ENCODE peak calls at places on chromosomes 1 and 21, in eight cellular contexts. G, N, C, R, V, X, L and E are unnamed samples. For H3K4me1, the result is how much of the 10 kb centered on the place peaks cover.

GRCh38 chr1:218670875-218671274 is 325.7 kb downstream of the TGFB2 start:
- DNase-seq in X (no peak), V (no peak), R (no peak), N (no peak), C (no peak), G (no peak), L (no peak), E (no peak)

GRCh38 chr1:193114485-193115095 is 7.2 kb upstream of the CDC73 start:
- DNase-seq in V (no peak), X (peak), N (peak), C (no peak), G (no peak), R (no peak), L (no peak), E (no peak)

GRCh38 chr1:3858231-3858981 is 1.1 kb downstream of the DFFB start:
- DNase-seq in N (peak), X (peak), C (peak), V (no peak), R (peak), L (no peak), G (peak), E (peak)

GRCh38 chr21:27582246-27582945 is 615.5 kb upstream of the ADAMTS5 start:
- DNase-seq in C (no peak), V (no peak), R (no peak), N (no peak), X (no peak), G (no peak), L (no peak), E (no peak)

GRCh38 chr1:56215771-56216170 is 363.6 kb downstream of the PLPP3 start:
- DNase-seq in G (no peak), R (no peak), V (no peak), L (no peak), X (no peak), N (no peak), C (no peak), E (no peak)

GRCh38 chr1:23171181-23171755 is 2.6 kb upstream of the LUZP1 start:
- DNase-seq in V (no peak), L (no peak), N (no peak), X (no peak), C (no peak), G (no peak), R (no peak), E (no peak)

GRCh38 chr1:228416217-228416971 is at the start of gene TRIM17:
- DNase-seq in G (peak), N (no peak), L (no peak), R (peak), C (no peak), V (no peak), X (no peak), E (no peak)

GRCh38 chr1:96559707-96560588 is 161.6 kb upstream of the PTBP2 start:
- DNase-seq in N (peak), R (no peak), V (no peak), G (peak), L (peak), C (no peak), X (peak), E (peak)

GRCh38 chr1:164602142-164602429 is 43.1 kb downstream of the PBX1 start:
- DNase-seq in R (peak), C (no peak), N (peak), L (no peak), X (no peak), G (peak), V (no peak), E (no peak)

GRCh38 chr1:88462481-88463261 is 221.4 kb upstream of the PKN2 start:
- DNase-seq in N (peak), V (no peak), R (peak), L (peak), G (peak), X (peak), C (no peak), E (no peak)

GRCh38 chr1:89351622-89352311 is 12.1 kb upstream of the GBP6 start:
- DNase-seq in X (no peak), L (no peak), R (no peak), C (no peak), N (no peak), G (no peak), V (no peak), E (no peak)

GRCh38 chr1:44650159-44650831 is 24.0 kb downstream of the TMEM53 start:
- DNase-seq in G (peak), X (no peak), V (no peak), N (no peak), C (no peak), R (no peak), L (peak), E (peak)

GRCh38 chr1:90114521-90115141 is 119.7 kb downstream of the ZNF326 start:
- DNase-seq in X (peak), V (peak), R (peak), G (no peak), C (peak), L (no peak), N (peak), E (no peak)

GRCh38 chr1:43143441-43143888 is 28.6 kb downstream of the EBNA1BP2 start:
- DNase-seq in L (no peak), G (no peak), X (no peak), C (peak), V (no peak), R (peak), N (peak), E (no peak)

GRCh38 chr21:37006521-37007291 is at the start of gene RIPPLY3:
- DNase-seq in G (no peak), X (no peak), N (peak), L (no peak), C (no peak), R (peak), V (no peak), E (no peak)

GRCh38 chr1:214002472-214002871 is 14.7 kb downstream of the PROX1 start:
- DNase-seq in N (peak), L (no peak), C (no peak), X (peak), R (no peak), G (peak), V (no peak), E (no peak)

GRCh38 chr1:24386241-24386640 is 27.3 kb downstream of the STPG1 start:
- DNase-seq in C (no peak), V (no peak), L (no peak), N (no peak), R (no peak), G (no peak), X (no peak), E (no peak)

GRCh38 chr1:230713915-230714764 is at the start of gene AGT:
- DNase-seq in X (peak), V (no peak), C (no peak), R (peak), N (peak), G (peak), L (peak), E (peak)

GRCh38 chr1:234975122-234975940 is 153.3 kb downstream of the TOMM20 start:
- DNase-seq in V (peak), X (peak), G (no peak), N (peak), C (no peak), R (peak), L (no peak), E (no peak)

GRCh38 chr1:183195146-183195571 is 9.1 kb downstream of the LAMC2 start:
- DNase-seq in X (no peak), V (peak), N (peak), L (no peak), G (no peak), R (peak), C (no peak), E (no peak)

GRCh38 chr1:40708750-40709099 is 17.2 kb downstream of the NFYC start:
- DNase-seq in G (no peak), C (peak), L (no peak), N (peak), V (peak), R (peak), X (peak), E (no peak)

GRCh38 chr1:235421751-235422150 is 54.5 kb downstream of the TBCE start:
- DNase-seq in G (no peak), R (no peak), X (no peak), V (no peak), C (no peak), L (no peak), N (no peak), E (no peak)

GRCh38 chr1:247373721-247374141 is 42.1 kb upstream of the ZNF496 start:
- DNase-seq in X (peak), G (peak), C (peak), L (peak), V (no peak), N (no peak), R (peak), E (peak)

DNA sequence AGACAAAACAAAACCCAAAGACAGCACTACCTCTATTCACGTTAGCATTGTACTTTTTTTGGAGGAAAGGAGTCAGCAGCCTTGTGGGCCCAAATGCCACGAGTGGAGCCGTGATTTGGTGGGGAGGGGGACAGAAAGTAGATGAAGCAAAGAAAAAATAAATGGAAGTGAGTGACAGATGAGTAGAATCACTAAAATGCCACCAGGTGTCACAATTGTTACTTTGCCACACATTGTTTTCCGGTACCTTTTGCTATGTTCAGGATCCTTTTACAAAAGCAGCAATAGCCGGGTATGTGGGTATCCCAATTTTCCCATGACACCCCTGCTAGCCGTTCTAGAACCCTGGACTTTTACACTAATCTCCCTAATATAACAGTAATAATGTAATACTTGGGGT is 85.0 kb upstream of the AK4 start:
- DNase-seq in L (no peak), N (peak), R (no peak), X (no peak), C (peak), V (no peak), G (no peak), E (no peak)
- H3K4me1 ChIP-seq in L (half or more), N (under half), R (under half), X (under half), C (under half), V (under half), G (under half), E (half or more)

DNA sequence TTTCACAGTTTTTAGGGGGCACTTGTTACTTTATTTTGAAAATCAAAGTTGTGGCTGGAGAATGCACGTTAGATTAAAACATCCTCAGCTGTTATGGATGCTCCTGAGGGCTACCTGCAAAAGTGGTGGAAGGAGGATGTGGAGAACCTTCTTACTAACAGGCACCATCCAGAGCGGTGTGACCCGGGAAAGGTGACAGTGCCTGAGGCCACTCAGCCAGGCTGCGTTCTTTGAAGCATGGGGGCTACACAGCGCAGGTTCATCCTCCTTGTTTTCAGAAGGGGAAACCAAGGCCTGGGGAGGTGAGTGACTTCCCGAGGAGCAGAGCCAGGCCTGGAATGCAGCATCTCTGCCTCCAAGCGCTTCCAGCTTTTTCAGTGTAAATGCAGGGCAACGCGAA is 24.0 kb downstream of the DMRTB1 start:
- DNase-seq in L (no peak), X (no peak), C (no peak), G (no peak), V (no peak), R (no peak), N (no peak), E (no peak)
- H3K4me3 ChIP-seq in L (no peak), X (no peak), C (no peak), G (no peak), V (no peak), R (no peak), N (no peak), E (no peak)

GRCh38 chr1:197763307-197763706 is 12.0 kb downstream of the DENND1B start:
- DNase-seq in X (no peak), V (no peak), R (no peak), C (no peak), G (no peak), L (no peak), N (peak), E (no peak)
- TF ChIP-seq CTCF in X (no peak), V (no peak), R (no peak), C (no peak), G (no peak), L (no peak), N (no peak), E (no peak)

GRCh38 chr1:54988975-54989374 is 8.5 kb downstream of the TMEM61 start:
- DNase-seq in X (no peak), R (no peak), L (no peak), G (no peak), N (no peak), C (no peak), V (no peak), E (no peak)

GRCh38 chr1:54991939-54992338 is 6.8 kb upstream of the BSND start:
- DNase-seq in N (no peak), L (no peak), R (no peak), C (no peak), G (no peak), X (no peak), V (no peak), E (no peak)

GRCh38 chr1:54989968-54990810 is 8.5 kb upstream of the BSND start:
- DNase-seq in X (no peak), C (no peak), N (no peak), R (no peak), G (no peak), V (no peak), L (peak), E (no peak)

GRCh38 chr1:54989473-54989872 is 9.0 kb downstream of the TMEM61 start:
- DNase-seq in N (no peak), L (no peak), X (no peak), R (no peak), V (no peak), C (no peak), G (peak), E (no peak)

GRCh38 chr1:54990916-54991315 is 7.8 kb upstream of the BSND start:
- DNase-seq in V (no peak), L (no peak), C (no peak), N (no peak), X (no peak), R (no peak), G (no peak), E (no peak)
- H3K4me1 ChIP-seq in V (under half), L (under half), C (under half), N (under half), X (under half), R (under half), G (under half), E (under half)

GRCh38 chr1:226827458-226827857 is 43.0 kb upstream of the PSEN2 start:
- DNase-seq in G (peak), R (no peak), C (no peak), L (peak), N (peak), V (no peak), X (peak), E (peak)
- H3K4me3 ChIP-seq in G (no peak), R (no peak), C (peak), L (peak), N (no peak), V (no peak), X (peak), E (peak)

GRCh38 chr1:178374016-178374415 is 122.7 kb downstream of the CLEC20A start:
- DNase-seq in L (no peak), X (no peak), V (no peak), C (no peak), R (no peak), G (no peak), N (no peak), E (no peak)

GRCh38 chr1:178376008-178376407 is 120.8 kb downstream of the CLEC20A start:
- DNase-seq in N (no peak), L (no peak), C (no peak), R (no peak), V (no peak), X (no peak), G (no peak), E (no peak)

GRCh38 chr1:178385662-178386061 is 111.1 kb downstream of the CLEC20A start:
- DNase-seq in V (no peak), R (no peak), N (no peak), C (no peak), G (no peak), X (no peak), L (no peak), E (no peak)

GRCh38 chr1:178382372-178382771 is 114.4 kb downstream of the CLEC20A start:
- DNase-seq in G (no peak), X (no peak), N (no peak), L (no peak), V (no peak), C (no peak), R (no peak), E (no peak)

DNA sequence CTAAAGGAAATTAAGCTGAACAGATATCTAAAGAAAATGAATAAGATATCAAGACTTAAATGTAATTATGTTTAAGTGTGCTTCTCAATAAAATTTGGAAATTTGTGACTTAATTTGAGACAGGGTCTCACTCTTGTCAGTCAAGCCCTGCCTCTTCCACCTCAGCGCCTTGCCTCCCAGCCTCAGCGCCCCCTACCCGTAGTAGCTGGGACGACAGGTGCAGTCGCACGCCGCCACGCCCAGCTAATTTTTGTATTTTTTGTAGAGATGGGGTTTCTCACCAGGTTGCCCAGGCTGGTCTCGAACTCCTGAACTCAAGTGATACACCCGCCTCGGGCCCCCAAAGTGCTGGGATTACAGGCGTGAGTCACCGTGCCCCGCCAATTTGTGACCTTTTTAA is 117.0 kb downstream of the CLEC20A start:
- DNase-seq in C (no peak), X (no peak), V (no peak), G (no peak), R (peak), L (no peak), N (no peak), E (no peak)
- TF ChIP-seq CTCF in C (peak), X (no peak), V (no peak), G (no peak), R (peak), L (no peak), N (peak), E (no peak)

GRCh38 chr21:42237161-42237560 is 18.2 kb downstream of the ABCG1 start:
- DNase-seq in N (no peak), C (no peak), X (no peak), R (no peak), V (no peak), G (no peak), L (no peak), E (peak)
- H3K4me1 ChIP-seq in N (under half), C (half or more), X (under half), R (under half), V (under half), G (under half), L (half or more), E (half or more)